ENCODE peak calls at places on chromosomes 6 and 20, in ten cellular contexts. One of them, this sample, is unnamed.
A peak's percentile ranks its signal among the peaks of the same experiment; 100 is the strongest.

GRCh38 chr6:11224252-11224965 is 8.1 kb downstream of the NEDD9 start:
- DNase-seq in heart left ventricle: no peak
- DNase-seq in BE2C: no peak
- DNase-seq in A549: no peak
- DNase-seq in small intestine: peak; percentile 52
- DNase-seq in neuronal stem cell: no peak
- DNase-seq in neural progenitor cell: no peak
- DNase-seq in stomach: no peak
- DNase-seq in CD8-positive, alpha-beta T cell: peak; percentile 5
- DNase-seq in IMR-90: peak; percentile 74
- DNase-seq in this sample: no peak

GRCh38 chr20:43925786-43926185 is 11.1 kb downstream of the TOX2 start:
- DNase-seq in heart left ventricle: no peak
- DNase-seq in BE2C: no peak
- DNase-seq in A549: no peak
- DNase-seq in small intestine: no peak
- DNase-seq in neuronal stem cell: no peak
- DNase-seq in neural progenitor cell: no peak
- DNase-seq in stomach: no peak
- DNase-seq in CD8-positive, alpha-beta T cell: no peak
- DNase-seq in IMR-90: peak; percentile 58
- DNase-seq in this sample: peak; percentile 43

GRCh38 chr6:16769986-16770376 is 8.7 kb upstream of the ATXN1 start:
- DNase-seq in heart left ventricle: no peak
- DNase-seq in BE2C: no peak
- DNase-seq in A549: no peak
- DNase-seq in small intestine: no peak
- DNase-seq in neuronal stem cell: no peak
- DNase-seq in neural progenitor cell: no peak
- DNase-seq in stomach: no peak
- DNase-seq in CD8-positive, alpha-beta T cell: no peak
- DNase-seq in IMR-90: peak; percentile 90
- DNase-seq in this sample: no peak

GRCh38 chr6:3383525-3383924 is 73.3 kb downstream of the SLC22A23 start:
- DNase-seq in heart left ventricle: no peak
- DNase-seq in BE2C: no peak
- DNase-seq in A549: no peak
- DNase-seq in small intestine: peak; percentile 92
- DNase-seq in neuronal stem cell: no peak
- DNase-seq in neural progenitor cell: no peak
- DNase-seq in stomach: peak; percentile 63
- DNase-seq in CD8-positive, alpha-beta T cell: no peak
- DNase-seq in IMR-90: peak; percentile 72
- DNase-seq in this sample: no peak

GRCh38 chr6:104212977-104213696 is 646.6 kb downstream of the HACE1 start:
- DNase-seq in heart left ventricle: no peak
- DNase-seq in BE2C: no peak
- DNase-seq in A549: no peak
- DNase-seq in small intestine: no peak
- DNase-seq in neuronal stem cell: no peak
- DNase-seq in neural progenitor cell: no peak
- DNase-seq in stomach: no peak
- DNase-seq in CD8-positive, alpha-beta T cell: no peak
- DNase-seq in IMR-90: no peak
- DNase-seq in this sample: no peak

GRCh38 chr6:138038148-138038870 is 68.9 kb downstream of the PERP start:
- DNase-seq in heart left ventricle: no peak
- DNase-seq in BE2C: no peak
- DNase-seq in A549: no peak
- DNase-seq in small intestine: no peak
- DNase-seq in neuronal stem cell: no peak
- DNase-seq in neural progenitor cell: no peak
- DNase-seq in stomach: no peak
- DNase-seq in CD8-positive, alpha-beta T cell: no peak
- DNase-seq in IMR-90: no peak
- DNase-seq in this sample: no peak

GRCh38 chr20:46568570-46569129 is 18.2 kb upstream of the OCSTAMP start:
- DNase-seq in heart left ventricle: peak; percentile 92
- DNase-seq in BE2C: peak; percentile 93
- DNase-seq in A549: no peak
- DNase-seq in small intestine: peak; percentile 16
- DNase-seq in neuronal stem cell: no peak
- DNase-seq in neural progenitor cell: no peak
- DNase-seq in stomach: peak; percentile 96
- DNase-seq in CD8-positive, alpha-beta T cell: no peak
- DNase-seq in IMR-90: peak; percentile 72
- DNase-seq in this sample: no peak

GRCh38 chr20:36079486-36079885 is 75.1 kb upstream of the EPB41L1 start:
- DNase-seq in heart left ventricle: no peak
- DNase-seq in BE2C: no peak
- DNase-seq in A549: no peak
- DNase-seq in small intestine: no peak
- DNase-seq in neuronal stem cell: no peak
- DNase-seq in neural progenitor cell: no peak
- DNase-seq in stomach: no peak
- DNase-seq in CD8-positive, alpha-beta T cell: no peak
- DNase-seq in IMR-90: no peak
- DNase-seq in this sample: no peak

GRCh38 chr20:20802328-20802727 is 89.9 kb upstream of the RALGAPA2 start:
- DNase-seq in heart left ventricle: no peak
- DNase-seq in BE2C: no peak
- DNase-seq in A549: no peak
- DNase-seq in small intestine: peak; percentile 28
- DNase-seq in neuronal stem cell: no peak
- DNase-seq in neural progenitor cell: no peak
- DNase-seq in stomach: no peak
- DNase-seq in CD8-positive, alpha-beta T cell: no peak
- DNase-seq in IMR-90: no peak
- DNase-seq in this sample: no peak

GRCh38 chr6:2777249-2777648 is 12.1 kb downstream of the WRNIP1 start:
- DNase-seq in heart left ventricle: no peak
- DNase-seq in BE2C: no peak
- DNase-seq in A549: no peak
- DNase-seq in small intestine: no peak
- DNase-seq in neuronal stem cell: no peak
- DNase-seq in neural progenitor cell: peak; percentile 37
- DNase-seq in stomach: no peak
- DNase-seq in CD8-positive, alpha-beta T cell: no peak
- DNase-seq in IMR-90: no peak
- DNase-seq in this sample: no peak

GRCh38 chr6:35415065-35415880 is 36.9 kb upstream of the FANCE start:
- DNase-seq in heart left ventricle: peak; percentile 77
- DNase-seq in BE2C: peak; percentile 68
- DNase-seq in A549: peak; percentile 66
- DNase-seq in small intestine: peak; percentile 76
- DNase-seq in neuronal stem cell: peak; percentile 32
- DNase-seq in neural progenitor cell: peak; percentile 80
- DNase-seq in stomach: peak; percentile 86
- DNase-seq in CD8-positive, alpha-beta T cell: no peak
- DNase-seq in IMR-90: peak; percentile 96
- DNase-seq in this sample: peak; percentile 23

GRCh38 chr6:132213191-132213590 is 188.1 kb downstream of the MOXD1 start:
- DNase-seq in heart left ventricle: no peak
- DNase-seq in BE2C: no peak
- DNase-seq in A549: no peak
- DNase-seq in small intestine: no peak
- DNase-seq in neuronal stem cell: no peak
- DNase-seq in neural progenitor cell: no peak
- DNase-seq in stomach: no peak
- DNase-seq in CD8-positive, alpha-beta T cell: no peak
- DNase-seq in IMR-90: no peak
- DNase-seq in this sample: no peak

GRCh38 chr20:25632940-25633790 is 9.4 kb upstream of the NANP start:
- DNase-seq in heart left ventricle: no peak
- DNase-seq in BE2C: no peak
- DNase-seq in A549: no peak
- DNase-seq in small intestine: no peak
- DNase-seq in neuronal stem cell: no peak
- DNase-seq in neural progenitor cell: no peak
- DNase-seq in stomach: no peak
- DNase-seq in CD8-positive, alpha-beta T cell: no peak
- DNase-seq in IMR-90: peak; percentile 24
- DNase-seq in this sample: no peak

GRCh38 chr20:25637247-25637646 is 13.4 kb upstream of the NANP start:
- DNase-seq in heart left ventricle: no peak
- DNase-seq in BE2C: no peak
- DNase-seq in A549: no peak
- DNase-seq in small intestine: no peak
- DNase-seq in neuronal stem cell: no peak
- DNase-seq in neural progenitor cell: no peak
- DNase-seq in stomach: no peak
- DNase-seq in CD8-positive, alpha-beta T cell: no peak
- DNase-seq in IMR-90: no peak
- DNase-seq in this sample: no peak
- H3K4me1 ChIP-seq in heart left ventricle: no peaks in the 10 kb centered on the region
- H3K4me1 ChIP-seq in BE2C: no peaks in the 10 kb centered on the region
- H3K4me1 ChIP-seq in A549: no peaks in the 10 kb centered on the region
- H3K4me1 ChIP-seq in small intestine: no peaks in the 10 kb centered on the region
- H3K4me1 ChIP-seq in neuronal stem cell: no peaks in the 10 kb centered on the region
- H3K4me1 ChIP-seq in neural progenitor cell: no peaks in the 10 kb centered on the region
- H3K4me1 ChIP-seq in stomach: no peaks in the 10 kb centered on the region
- H3K4me1 ChIP-seq in CD8-positive, alpha-beta T cell: no peaks in the 10 kb centered on the region
- H3K4me1 ChIP-seq in IMR-90: no peaks in the 10 kb centered on the region
- H3K4me1 ChIP-seq in this sample: no peaks in the 10 kb centered on the region

DNA sequence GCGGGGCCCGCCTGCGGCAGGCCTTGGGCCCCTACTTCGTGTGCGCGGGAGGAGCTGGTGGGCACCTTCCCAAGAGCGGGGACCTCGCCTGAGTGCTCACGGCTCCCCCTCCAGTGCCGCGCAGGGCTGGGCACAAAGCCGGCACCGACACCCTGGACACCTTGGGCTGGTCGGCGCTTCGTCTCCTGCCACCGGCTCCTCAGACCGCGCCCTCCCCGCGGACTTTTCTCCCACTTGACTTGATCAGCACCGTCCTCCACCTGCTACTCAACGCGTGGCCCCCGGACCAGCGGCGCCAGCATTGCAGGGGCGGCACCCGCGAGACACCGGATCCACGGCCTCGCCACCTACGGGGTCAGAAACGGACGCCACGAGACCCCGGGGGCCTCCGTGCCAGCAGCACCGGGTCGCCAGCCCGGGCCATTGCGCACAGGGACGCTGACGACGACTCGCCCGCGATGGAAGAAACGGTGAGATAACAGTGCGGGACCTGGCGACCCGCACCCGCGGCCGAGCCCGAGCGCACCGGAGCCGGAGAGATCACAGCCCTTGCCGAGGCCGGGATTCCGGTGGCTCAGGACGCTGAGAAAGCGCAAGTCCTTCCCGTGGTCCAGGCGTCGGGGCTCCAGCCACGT is 154.2 kb downstream of the DLL1 start:
- DNase-seq in heart left ventricle: no peak
- DNase-seq in BE2C: no peak
- DNase-seq in A549: no peak
- DNase-seq in small intestine: no peak
- DNase-seq in neuronal stem cell: no peak
- DNase-seq in neural progenitor cell: no peak
- DNase-seq in stomach: no peak
- DNase-seq in CD8-positive, alpha-beta T cell: no peak
- DNase-seq in IMR-90: no peak
- DNase-seq in this sample: no peak
- H3K4me1 ChIP-seq in heart left ventricle: peaks cover 47% of the 10 kb centered on the region
- H3K4me1 ChIP-seq in BE2C: peaks cover 6% of the 10 kb centered on the region
- H3K4me1 ChIP-seq in A549: no peaks in the 10 kb centered on the region
- H3K4me1 ChIP-seq in small intestine: no peaks in the 10 kb centered on the region
- H3K4me1 ChIP-seq in neuronal stem cell: no peaks in the 10 kb centered on the region
- H3K4me1 ChIP-seq in neural progenitor cell: peaks cover 7% of the 10 kb centered on the region
- H3K4me1 ChIP-seq in stomach: peaks cover 9% of the 10 kb centered on the region
- H3K4me1 ChIP-seq in CD8-positive, alpha-beta T cell: no peaks in the 10 kb centered on the region
- H3K4me1 ChIP-seq in IMR-90: no peaks in the 10 kb centered on the region
- H3K4me1 ChIP-seq in this sample: no peaks in the 10 kb centered on the region

DNA sequence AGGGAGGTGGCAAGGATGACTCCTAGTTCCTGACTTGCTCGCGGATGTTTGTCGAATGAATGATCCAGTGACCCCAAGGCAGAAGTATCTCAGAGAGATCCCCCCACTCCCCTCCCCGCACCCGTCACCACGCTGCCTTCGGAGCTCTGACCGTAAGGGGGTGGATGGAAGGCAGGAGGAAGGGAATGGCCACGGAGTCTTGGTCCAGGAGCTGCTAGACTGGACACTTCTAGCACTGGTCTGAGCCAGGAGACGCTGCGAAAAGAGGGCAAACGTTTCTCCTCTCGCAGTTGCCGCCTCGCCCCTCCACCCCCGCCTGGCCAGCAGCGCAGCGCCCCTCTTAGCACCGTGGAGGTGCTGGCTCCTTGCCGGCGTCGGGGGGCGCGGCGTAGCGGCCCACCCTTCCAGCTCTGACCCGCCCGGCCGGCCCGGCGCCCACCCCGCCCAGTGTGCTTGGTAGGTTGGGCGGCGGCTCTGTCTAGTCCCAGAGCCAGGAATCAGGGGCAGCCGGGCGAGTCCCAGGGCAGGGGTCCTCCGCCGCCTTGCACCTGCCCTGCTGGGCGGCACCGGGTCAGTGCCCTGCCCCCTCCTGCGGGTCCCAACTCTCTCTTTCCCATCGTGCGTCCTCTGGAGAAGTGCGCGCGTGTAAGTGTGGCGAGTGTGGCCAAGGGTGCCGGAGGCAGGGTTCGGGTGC is 2.4 kb upstream of the DBNDD2 start:
- DNase-seq in heart left ventricle: peak; percentile 69
- DNase-seq in BE2C: no peak
- DNase-seq in A549: no peak
- DNase-seq in small intestine: peak; percentile 39
- DNase-seq in neuronal stem cell: peak; percentile 27
- DNase-seq in neural progenitor cell: peak; percentile 58
- DNase-seq in stomach: no peak
- DNase-seq in CD8-positive, alpha-beta T cell: no peak
- DNase-seq in IMR-90: no peak
- DNase-seq in this sample: no peak
- H3K4me1 ChIP-seq in heart left ventricle: peaks cover 29% of the 10 kb centered on the region
- H3K4me1 ChIP-seq in BE2C: no peaks in the 10 kb centered on the region
- H3K4me1 ChIP-seq in A549: peaks cover 4% of the 10 kb centered on the region
- H3K4me1 ChIP-seq in small intestine: no peaks in the 10 kb centered on the region
- H3K4me1 ChIP-seq in neuronal stem cell: peaks cover 9% of the 10 kb centered on the region
- H3K4me1 ChIP-seq in neural progenitor cell: no peaks in the 10 kb centered on the region
- H3K4me1 ChIP-seq in stomach: peaks cover 18% of the 10 kb centered on the region
- H3K4me1 ChIP-seq in CD8-positive, alpha-beta T cell: peaks cover 16% of the 10 kb centered on the region
- H3K4me1 ChIP-seq in IMR-90: peaks cover 4% of the 10 kb centered on the region
- H3K4me1 ChIP-seq in this sample: peaks cover 7% of the 10 kb centered on the region

DNA sequence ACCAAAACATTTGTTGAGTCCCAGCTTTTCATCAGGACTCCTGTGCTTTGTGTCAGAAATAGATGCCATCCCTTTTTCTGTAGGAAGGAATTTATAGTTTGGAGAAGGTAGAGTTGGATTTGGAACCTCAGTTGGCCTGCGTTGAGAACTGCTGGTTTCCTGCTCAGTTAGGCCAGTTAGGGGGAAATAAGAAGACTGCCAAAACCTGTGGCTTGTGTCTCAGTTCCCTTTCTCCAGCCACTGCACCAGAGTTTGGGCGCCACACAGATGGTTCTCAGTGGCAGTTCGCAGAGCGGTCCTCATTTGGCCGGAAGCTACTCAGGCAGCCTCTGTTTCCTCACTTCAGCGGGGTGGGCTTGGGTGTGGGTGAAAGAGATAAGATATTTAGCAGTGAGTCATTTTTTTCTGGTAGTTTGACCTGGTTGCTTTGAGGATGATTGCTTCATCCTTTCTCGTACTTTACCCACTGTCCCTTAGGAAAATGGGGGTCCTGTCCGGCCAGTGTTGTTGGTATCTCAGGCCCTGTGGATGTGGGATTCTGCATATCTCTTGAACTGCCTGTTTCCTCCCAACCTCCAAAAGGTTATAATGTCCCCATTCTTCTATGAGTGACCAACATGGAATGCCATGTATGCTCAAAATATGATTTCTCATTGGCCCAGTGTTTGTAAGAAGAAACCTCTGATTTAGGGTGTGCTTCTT is 53.7 kb downstream of the JARID2 start:
- DNase-seq in heart left ventricle: peak; percentile 53
- DNase-seq in BE2C: no peak
- DNase-seq in A549: no peak
- DNase-seq in small intestine: peak; percentile 58
- DNase-seq in neuronal stem cell: no peak
- DNase-seq in neural progenitor cell: no peak
- DNase-seq in stomach: peak; percentile 31
- DNase-seq in CD8-positive, alpha-beta T cell: peak; percentile 8
- DNase-seq in IMR-90: peak; percentile 46
- DNase-seq in this sample: no peak
- H3K4me1 ChIP-seq in heart left ventricle: peaks cover 59% of the 10 kb centered on the region
- H3K4me1 ChIP-seq in BE2C: peaks cover 13% of the 10 kb centered on the region
- H3K4me1 ChIP-seq in A549: peaks cover 18% of the 10 kb centered on the region
- H3K4me1 ChIP-seq in small intestine: peaks cover 46% of the 10 kb centered on the region
- H3K4me1 ChIP-seq in neuronal stem cell: peaks cover 15% of the 10 kb centered on the region
- H3K4me1 ChIP-seq in neural progenitor cell: peaks cover 28% of the 10 kb centered on the region
- H3K4me1 ChIP-seq in stomach: peaks cover 13% of the 10 kb centered on the region
- H3K4me1 ChIP-seq in CD8-positive, alpha-beta T cell: peaks cover 40% of the 10 kb centered on the region
- H3K4me1 ChIP-seq in IMR-90: peaks cover 15% of the 10 kb centered on the region
- H3K4me1 ChIP-seq in this sample: peaks cover 44% of the 10 kb centered on the region

This sample was measured in naive thymus-derived CD4-positive, alpha-beta T cell.